ENCODE peak calls at places on chromosomes 11 and 22, in seven cellular contexts. N is heart left ventricle, X is gastrocnemius medialis, A is right lobe of liver, F is esophagus squamous epithelium, S is PC-3, H is aorta. L is an unnamed sample.

GRCh38 chr11:111729441-111729840 is 36.7 kb downstream of the PPP2R1B start:
- DNase-seq in N (no peak), X (no peak), A (no peak), F (no peak), S (no peak), H (no peak), L (no peak)

GRCh38 chr11:63666874-63667273 is 4.3 kb downstream of the ATL3 start:
- DNase-seq in N (no peak), X (no peak), A (no peak), F (no peak), S (no peak), H (no peak), L (no peak)

GRCh38 chr22:26740253-26740652 is 82.9 kb downstream of the MIAT start:
- DNase-seq in N (no peak), X (no peak), A (no peak), F (no peak), S (no peak), H (no peak), L (no peak)

GRCh38 chr11:93005239-93005638 is 35.8 kb downstream of the MTNR1B start:
- DNase-seq in N (no peak), X (no peak), A (peak; percentile 20), F (no peak), S (peak; percentile 48), H (no peak), L (no peak)

GRCh38 chr11:79438631-79439429 is 2.0 kb downstream of the TENM4 start:
- DNase-seq in N (no peak), X (no peak), A (no peak), F (no peak), S (no peak), H (peak; percentile 53), L (peak; percentile 9)

GRCh38 chr11:86699036-86699791 is 26.8 kb upstream of the ME3 start:
- DNase-seq in N (no peak), X (no peak), A (no peak), F (no peak), S (peak; percentile 25), H (no peak), L (no peak)

GRCh38 chr11:5288108-5288911 is 13.4 kb downstream of the OR51B4 start:
- DNase-seq in N (no peak), X (no peak), A (peak; percentile 25), F (no peak), S (no peak), H (no peak), L (no peak)

GRCh38 chr11:119594639-119595249 is 134.3 kb downstream of the NECTIN1 start:
- DNase-seq in N (no peak), X (no peak), A (no peak), F (no peak), S (peak; percentile 85), H (peak; percentile 58), L (no peak)

GRCh38 chr11:60378359-60378758 is at the start of gene MS4A7:
- DNase-seq in N (peak; percentile 66), X (peak; percentile 16), A (peak; percentile 54), F (no peak), S (peak; percentile 68), H (peak; percentile 75), L (peak; percentile 12)

GRCh38 chr11:12140186-12140938 is 30.0 kb downstream of the MICAL2 start:
- DNase-seq in N (no peak), X (no peak), A (no peak), F (no peak), S (no peak), H (no peak), L (no peak)

GRCh38 chr11:76087749-76088148 is 118.6 kb downstream of the WNT11 start:
- DNase-seq in N (no peak), X (no peak), A (no peak), F (no peak), S (no peak), H (no peak), L (no peak)

GRCh38 chr22:22246706-22247105 is 2.1 kb downstream of the VPREB1 start:
- DNase-seq in N (no peak), X (no peak), A (no peak), F (no peak), S (no peak), H (no peak), L (no peak)

GRCh38 chr22:22245256-22245909 is 797 bp downstream of the VPREB1 start:
- DNase-seq in N (no peak), X (no peak), A (no peak), F (no peak), S (no peak), H (no peak), L (no peak)

GRCh38 chr22:22248878-22249277 is 4.3 kb downstream of the VPREB1 start:
- DNase-seq in N (no peak), X (no peak), A (no peak), F (no peak), S (no peak), H (no peak), L (no peak)

GRCh38 chr22:22244337-22245250 is at the start of gene VPREB1:
- DNase-seq in N (no peak), X (no peak), A (no peak), F (no peak), S (no peak), H (no peak), L (no peak)

GRCh38 chr22:22245935-22246525 is 1.4 kb downstream of the VPREB1 start:
- DNase-seq in N (no peak), X (no peak), A (no peak), F (no peak), S (no peak), H (no peak), L (no peak)
- H3K27ac ChIP-seq in N (no peak overlapping the region), X (no peak overlapping the region), A (no peak overlapping the region), F (no peak overlapping the region), S (no peak overlapping the region), H (no peak overlapping the region), L (no peak overlapping the region)

DNA sequence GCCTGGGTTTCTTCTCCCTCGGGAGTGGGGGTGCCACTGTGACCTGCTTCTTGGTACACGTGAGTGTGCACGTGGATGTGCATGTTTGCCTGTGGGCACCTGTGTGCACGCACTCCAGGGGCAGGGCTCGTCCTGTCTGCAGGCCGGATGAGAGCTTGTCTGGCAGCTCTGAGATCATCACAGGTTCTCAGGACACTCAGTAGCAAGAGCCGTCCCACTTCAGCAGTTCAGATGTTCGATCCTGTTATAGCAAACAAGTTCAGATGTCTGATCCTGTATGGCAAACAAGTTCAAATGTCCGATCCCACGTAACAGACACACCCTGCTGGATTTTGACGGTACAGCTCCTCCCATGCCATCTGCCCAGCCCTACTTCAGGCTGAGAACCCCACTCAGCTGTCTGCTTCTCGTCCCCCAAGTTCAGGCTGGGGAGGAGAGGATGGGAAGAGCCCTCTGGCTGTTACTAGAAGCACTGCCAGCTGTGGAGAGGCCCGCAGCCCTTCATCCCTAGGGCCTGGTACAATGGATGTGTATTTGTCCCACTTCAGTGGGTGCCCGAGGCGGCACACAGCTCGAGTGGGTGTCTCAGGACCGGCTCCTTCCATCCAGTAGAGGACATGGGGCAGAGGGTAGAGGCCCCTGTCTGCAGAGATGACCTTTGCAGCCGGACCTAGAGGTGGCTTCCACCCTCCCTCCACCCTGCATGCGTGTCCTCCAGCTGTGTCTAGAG is 1126.9 kb downstream of the BRD1 start:
- DNase-seq in N (peak; percentile 18), X (no peak), A (no peak), F (no peak), S (no peak), H (no peak), L (no peak)
- H3K27ac ChIP-seq in N (no peak overlapping the region), X (no peak overlapping the region), A (no peak overlapping the region), F (no peak overlapping the region), S (no peak overlapping the region), H (no peak overlapping the region), L (no peak overlapping the region)

GRCh38 chr11:32698579-32698978 is 95.9 kb downstream of the CCDC73 start:
- DNase-seq in N (no peak), X (no peak), A (no peak), F (no peak), S (peak; percentile 51), H (no peak), L (no peak)
- H3K27ac ChIP-seq in N (no peak overlapping the region), X (no peak overlapping the region), A (no peak overlapping the region), F (no peak overlapping the region), S (peak overlapping the region; percentile 33), H (no peak overlapping the region), L (no peak overlapping the region)

DNA sequence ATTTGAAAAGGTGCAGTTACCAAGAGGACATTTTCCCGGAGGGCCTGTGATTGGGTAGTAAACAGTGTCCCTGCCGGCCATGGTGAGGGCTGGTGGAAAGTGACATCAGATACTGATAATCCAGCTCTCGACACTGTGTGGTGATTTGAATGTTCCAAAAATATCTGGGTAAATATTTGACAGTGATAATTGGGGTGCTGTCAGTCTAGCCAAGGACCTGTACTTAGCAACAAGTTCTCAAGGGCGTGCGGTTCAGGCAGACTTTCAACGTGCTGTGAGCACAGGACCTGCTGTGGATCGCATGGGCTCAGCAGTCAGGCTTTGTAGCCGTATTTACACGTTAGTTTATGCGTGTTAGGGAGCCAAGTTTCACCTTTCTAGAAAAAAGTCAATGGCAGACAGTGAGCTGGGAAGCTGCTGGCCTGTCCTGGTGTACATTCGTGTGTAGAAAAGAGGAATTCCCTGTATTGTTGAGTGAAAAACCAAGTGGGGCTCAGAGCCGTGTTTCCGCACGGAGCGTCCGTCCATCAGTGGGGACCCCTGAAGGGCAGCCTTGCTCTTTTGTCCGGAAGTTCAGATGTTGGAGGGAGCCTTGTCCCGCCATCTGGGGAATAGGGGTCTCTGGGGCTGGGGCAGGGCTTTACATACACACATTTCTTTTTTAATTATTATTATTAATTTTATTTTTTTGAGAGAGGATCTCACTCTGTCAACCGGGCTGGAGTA is 11.3 kb downstream of the TRMU start:
- DNase-seq in N (peak; percentile 62), X (no peak), A (no peak), F (no peak), S (no peak), H (peak; percentile 20), L (peak; percentile 56)
- H3K27ac ChIP-seq in N (peak overlapping the region; percentile 90), X (peak overlapping the region; percentile 33), A (no peak overlapping the region), F (no peak overlapping the region), S (no peak overlapping the region), H (no peak overlapping the region), L (peak overlapping the region; percentile 82)

GRCh38 chr11:24833598-24833997 is 336.7 kb downstream of the LUZP2 start:
- DNase-seq in N (no peak), X (no peak), A (no peak), F (no peak), S (no peak), H (no peak), L (no peak)

DNA sequence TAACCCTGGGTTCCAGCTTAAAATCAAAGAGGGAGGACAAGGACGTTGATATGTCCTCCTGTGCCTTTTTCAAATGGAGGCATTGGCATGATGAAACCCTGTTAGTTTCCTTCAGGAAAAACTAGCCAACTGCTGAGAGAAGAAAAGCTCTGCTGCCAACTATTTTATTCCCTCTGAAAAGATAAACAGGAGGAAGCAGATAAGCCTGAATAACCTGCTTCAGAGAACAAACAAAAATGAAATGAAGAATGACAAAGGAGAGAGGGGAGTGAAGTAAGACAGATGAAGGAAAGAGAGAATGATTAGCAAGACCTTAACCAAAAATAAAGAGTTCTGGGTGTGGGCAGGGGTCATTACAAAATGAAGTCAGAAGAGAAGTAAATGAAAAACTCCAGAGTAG is 332.1 kb downstream of the LUZP2 start:
- DNase-seq in N (no peak), X (no peak), A (no peak), F (no peak), S (peak; percentile 64), H (no peak), L (no peak)
- H3K27ac ChIP-seq in N (no peak overlapping the region), X (no peak overlapping the region), A (no peak overlapping the region), F (no peak overlapping the region), S (no peak overlapping the region), H (no peak overlapping the region), L (no peak overlapping the region)

L was measured in heart right ventricle.